ENCODE peak calls at places on chromosomes 2 and 18, in eight cellular contexts. Y is Panc1; F is heart left ventricle; V is CD4-positive, alpha-beta T cell; T is pancreas; C is fibroblast of pulmonary artery; E is GM23338; J is sigmoid colon. W is an unnamed sample.

GRCh38 chr2:191050640-191050987 is 36.6 kb upstream of the STAT1 start:
- DNase-seq in Y (no peak), F (no peak), V (no peak), T (no peak), C (peak; percentile 74), E (no peak), J (no peak), W (no peak)

GRCh38 chr2:147884796-147885195 is 40.0 kb downstream of the ACVR2A start:
- DNase-seq in Y (no peak), F (no peak), V (no peak), T (no peak), C (no peak), E (no peak), J (no peak), W (no peak)

GRCh38 chr2:20561703-20562454 is 89.0 kb downstream of the HS1BP3 start:
- DNase-seq in Y (no peak), F (no peak), V (no peak), T (no peak), C (peak; percentile 58), E (peak; percentile 19), J (no peak), W (no peak)

GRCh38 chr2:43539991-43540860 is 55.6 kb downstream of the THADA start:
- DNase-seq in Y (no peak), F (peak; percentile 48), V (no peak), T (no peak), C (peak; percentile 95), E (no peak), J (peak; percentile 93), W (no peak)

GRCh38 chr18:44723973-44724778 is 43.5 kb downstream of the SETBP1 start:
- DNase-seq in Y (no peak), F (no peak), V (no peak), T (no peak), C (no peak), E (peak; percentile 22), J (no peak), W (no peak)

GRCh38 chr2:177187631-177188312 is 24.8 kb upstream of the HNRNPA3 start:
- DNase-seq in Y (no peak), F (no peak), V (no peak), T (no peak), C (peak; percentile 39), E (no peak), J (no peak), W (no peak)

GRCh38 chr2:1856922-1857321 is 112.6 kb upstream of the PXDN start:
- DNase-seq in Y (no peak), F (no peak), V (no peak), T (no peak), C (peak; percentile 7), E (no peak), J (no peak), W (no peak)

GRCh38 chr2:30756971-30757370 is 50.3 kb downstream of the CAPN13 start:
- DNase-seq in Y (no peak), F (no peak), V (peak; percentile 25), T (peak; percentile 51), C (no peak), E (no peak), J (no peak), W (no peak)

GRCh38 chr18:23580677-23581367 is 5.5 kb downstream of the NPC1 start:
- DNase-seq in Y (no peak), F (no peak), V (no peak), T (no peak), C (peak; percentile 15), E (no peak), J (no peak), W (no peak)

GRCh38 chr2:241702155-241702404 is 241 bp downstream of the ING5 start:
- DNase-seq in Y (no peak), F (no peak), V (peak; percentile 87), T (peak; percentile 96), C (peak; percentile 83), E (no peak), J (no peak), W (no peak)

GRCh38 chr2:233928594-233929351 is 11.6 kb downstream of the TRPM8 start:
- DNase-seq in Y (no peak), F (no peak), V (no peak), T (no peak), C (peak; percentile 42), E (peak; percentile 76), J (no peak), W (no peak)

GRCh38 chr18:13613591-13614317 is 112.6 kb downstream of the FAM210A start:
- DNase-seq in Y (no peak), F (no peak), V (no peak), T (no peak), C (no peak), E (no peak), J (peak; percentile 44), W (no peak)

GRCh38 chr2:128037624-128038023 is 9.8 kb upstream of the SAP130 start:
- DNase-seq in Y (no peak), F (no peak), V (no peak), T (no peak), C (no peak), E (peak; percentile 35), J (no peak), W (no peak)
- TF ChIP-seq CTCF in Y (peak; percentile 8), F (no peak), V (no peak), T (no peak), C (no peak), E (peak; percentile 39), J (no peak), W (no peak)

GRCh38 chr2:90209009-90209408 is 1517.5 kb downstream of the RPIA start:
- DNase-seq in Y (no peak), F (no peak), V (no peak), T (no peak), C (no peak), E (no peak), J (no peak), W (no peak)

GRCh38 chr2:90209806-90210205 is 1518.3 kb downstream of the RPIA start:
- DNase-seq in Y (no peak), F (no peak), V (no peak), T (no peak), C (no peak), E (no peak), J (no peak), W (no peak)

GRCh38 chr2:90207454-90208058 is 1516.1 kb downstream of the RPIA start:
- DNase-seq in Y (no peak), F (no peak), V (no peak), T (no peak), C (no peak), E (peak; percentile 75), J (no peak), W (no peak)
- TF ChIP-seq CTCF in Y (peak; percentile 66), F (peak; percentile 22), V (no peak), T (no peak), C (no peak), E (peak; percentile 67), J (no peak), W (no peak)

GRCh38 chr2:49616800-49617199 is 462.5 kb upstream of the FSHR start:
- DNase-seq in Y (peak; percentile 20), F (no peak), V (no peak), T (no peak), C (peak; percentile 46), E (peak; percentile 75), J (no peak), W (no peak)
- TF ChIP-seq CTCF in Y (peak; percentile 59), F (peak; percentile 57), V (no peak), T (no peak), C (peak; percentile 54), E (peak; percentile 81), J (peak; percentile 20), W (no peak)

GRCh38 chr18:32893915-32894314 is 121.1 kb upstream of the KLHL14 start:
- DNase-seq in Y (no peak), F (no peak), V (no peak), T (no peak), C (no peak), E (peak; percentile 60), J (no peak), W (no peak)
- TF ChIP-seq CTCF in Y (peak; percentile 27), F (no peak), V (no peak), T (no peak), C (no peak), E (peak; percentile 52), J (no peak), W (no peak)

GRCh38 chr2:195710407-195710806 is 53.4 kb downstream of the SLC39A10 start:
- DNase-seq in Y (no peak), F (no peak), V (no peak), T (no peak), C (peak; percentile 40), E (no peak), J (no peak), W (no peak)
- TF ChIP-seq CTCF in Y (no peak), F (no peak), V (no peak), T (no peak), C (no peak), E (no peak), J (no peak), W (no peak)

GRCh38 chr18:47545613-47546012 is 294.2 kb upstream of the SKOR2 start:
- DNase-seq in Y (no peak), F (no peak), V (no peak), T (no peak), C (no peak), E (peak; percentile 68), J (no peak), W (no peak)

GRCh38 chr18:47547539-47548202 is 296.2 kb upstream of the SKOR2 start:
- DNase-seq in Y (no peak), F (no peak), V (no peak), T (no peak), C (no peak), E (no peak), J (no peak), W (no peak)

GRCh38 chr18:47552783-47553182 is 301.3 kb upstream of the SKOR2 start:
- DNase-seq in Y (no peak), F (no peak), V (no peak), T (no peak), C (no peak), E (no peak), J (no peak), W (no peak)

GRCh38 chr18:47550611-47551010 is 299.2 kb upstream of the SKOR2 start:
- DNase-seq in Y (no peak), F (no peak), V (no peak), T (no peak), C (no peak), E (no peak), J (no peak), W (no peak)

GRCh38 chr18:47549141-47549540 is 297.7 kb upstream of the SKOR2 start:
- DNase-seq in Y (no peak), F (no peak), V (no peak), T (no peak), C (no peak), E (no peak), J (no peak), W (no peak)
- TF ChIP-seq CTCF in Y (no peak), F (no peak), V (no peak), T (no peak), C (no peak), E (no peak), J (no peak), W (no peak)